ENCODE peak calls at places on chromosomes 1 and 21, in eight cellular contexts. O, B, Q, S, P, W, C and R are unnamed samples.
A peak's percentile ranks its signal among the peaks of the same experiment; 100 is the strongest.

GRCh38 chr1:100631015-100631521 is 88.5 kb upstream of the VCAM1 start:
- DNase-seq in O (no peak), B (no peak), Q (no peak), S (peak; percentile 90), P (peak; percentile 88), W (no peak), C (no peak), R (no peak)

GRCh38 chr21:36513430-36513829 is 33.5 kb upstream of the CLDN14 start:
- DNase-seq in O (no peak), B (no peak), Q (no peak), S (no peak), P (no peak), W (no peak), C (no peak), R (no peak)

GRCh38 chr1:153368477-153368876 is 6.9 kb downstream of the S100A12 start:
- DNase-seq in O (no peak), B (no peak), Q (no peak), S (no peak), P (no peak), W (no peak), C (no peak), R (no peak)

GRCh38 chr1:172566196-172566997 is 33.4 kb downstream of the SUCO start:
- DNase-seq in O (no peak), B (no peak), Q (no peak), S (no peak), P (no peak), W (no peak), C (no peak), R (no peak)

GRCh38 chr1:164977561-164977960 is 379.0 kb downstream of the LMX1A start:
- DNase-seq in O (no peak), B (no peak), Q (no peak), S (no peak), P (no peak), W (no peak), C (no peak), R (no peak)

GRCh38 chr21:31665397-31665796 is 5.9 kb downstream of the SOD1 start:
- DNase-seq in O (peak; percentile 34), B (peak; percentile 7), Q (peak; percentile 49), S (peak; percentile 20), P (no peak), W (peak; percentile 12), C (no peak), R (no peak)

GRCh38 chr1:161725888-161726630 is 4.7 kb downstream of the FCRLB start:
- DNase-seq in O (peak; percentile 32), B (peak; percentile 21), Q (peak; percentile 55), S (peak; percentile 54), P (peak; percentile 49), W (no peak), C (peak; percentile 57), R (peak; percentile 77)

GRCh38 chr1:6347641-6348487 is 45.7 kb downstream of the ACOT7 start:
- DNase-seq in O (peak; percentile 73), B (peak; percentile 64), Q (peak; percentile 77), S (no peak), P (no peak), W (peak; percentile 53), C (no peak), R (no peak)

GRCh38 chr1:78958711-78959110 is 47.8 kb downstream of the ADGRL4 start:
- DNase-seq in O (no peak), B (no peak), Q (no peak), S (no peak), P (peak; percentile 20), W (no peak), C (no peak), R (no peak)

GRCh38 chr1:56666112-56666608 is 21.0 kb downstream of the PRKAA2 start:
- DNase-seq in O (no peak), B (no peak), Q (no peak), S (no peak), P (no peak), W (no peak), C (no peak), R (no peak)

GRCh38 chr1:211133841-211134669 is at the start of gene KCNH1:
- DNase-seq in O (peak; percentile 90), B (peak; percentile 97), Q (peak; percentile 90), S (peak; percentile 59), P (peak; percentile 69), W (peak; percentile 81), C (no peak), R (no peak)

GRCh38 chr1:55724551-55725325 is 509.6 kb upstream of the USP24 start:
- DNase-seq in O (no peak), B (no peak), Q (no peak), S (no peak), P (peak; percentile 97), W (no peak), C (no peak), R (no peak)

GRCh38 chr21:46324390-46325072 is 575 bp downstream of the PCNT start:
- DNase-seq in O (peak; percentile 92), B (peak; percentile 88), Q (peak; percentile 90), S (peak; percentile 74), P (peak; percentile 78), W (peak; percentile 90), C (peak; percentile 81), R (peak; percentile 90)

GRCh38 chr1:156146006-156146748 is 7.2 kb upstream of the SEMA4A start:
- DNase-seq in O (peak; percentile 63), B (no peak), Q (peak; percentile 59), S (peak; percentile 93), P (peak; percentile 98), W (no peak), C (peak; percentile 84), R (no peak)

GRCh38 chr1:210688482-210689233 is 360.0 kb downstream of the HHAT start:
- DNase-seq in O (no peak), B (no peak), Q (no peak), S (no peak), P (peak; percentile 10), W (no peak), C (no peak), R (no peak)

GRCh38 chr1:118960567-118961136 is 27.5 kb downstream of the TBX15 start:
- DNase-seq in O (no peak), B (no peak), Q (no peak), S (no peak), P (peak; percentile 96), W (no peak), C (peak; percentile 32), R (no peak)

GRCh38 chr1:214187152-214187900 is 93.6 kb upstream of the SMYD2 start:
- DNase-seq in O (no peak), B (peak; percentile 35), Q (no peak), S (no peak), P (no peak), W (no peak), C (no peak), R (no peak)